ENCODE peak calls at places on chromosome 2, in five cellular contexts. D is GM23338, K is psoas muscle, S is tibial artery, N is adrenal gland. Y is an unnamed sample. For H3K36me3 and H3K27me3, the result is how much of the 10 kb centered on the place peaks cover.

GRCh38 chr2:159106105-159106504 is 137.7 kb downstream of the TANC1 start:
- DNase-seq in K (no peak), D (no peak), N (no peak), S (no peak), Y (no peak)

GRCh38 chr2:179569834-179570233 is 291.6 kb downstream of the ZNF385B start:
- DNase-seq in S (no peak), N (no peak), D (no peak), K (no peak), Y (no peak)

GRCh38 chr2:201622306-201622705 is 21.0 kb downstream of the TMEM237 start:
- DNase-seq in N (no peak), D (no peak), S (no peak), K (no peak), Y (no peak)

GRCh38 chr2:223230352-223230751 is 178.4 kb downstream of the KCNE4 start:
- DNase-seq in S (no peak), N (no peak), K (no peak), D (no peak), Y (no peak)

GRCh38 chr2:96393989-96394761 is 58.6 kb downstream of the NCAPH start:
- DNase-seq in N (no peak), K (no peak), D (no peak), S (no peak), Y (no peak)

GRCh38 chr2:202237787-202238233 is 587 bp downstream of the SUMO1 start:
- DNase-seq in S (peak), D (peak), K (no peak), N (peak), Y (peak)

GRCh38 chr2:177540293-177540692 is 147.7 kb downstream of the AGPS start:
- DNase-seq in S (no peak), K (no peak), D (no peak), N (no peak), Y (no peak)

GRCh38 chr2:134642938-134643337 is 75.9 kb downstream of the TMEM163 start:
- DNase-seq in N (no peak), K (no peak), D (no peak), S (no peak), Y (no peak)

GRCh38 chr2:199303814-199304213 is 153.9 kb downstream of the SATB2 start:
- DNase-seq in K (no peak), N (no peak), S (peak), D (peak), Y (peak)

GRCh38 chr2:100577777-100578176 is 15.0 kb downstream of the PDCL3 start:
- DNase-seq in S (no peak), N (no peak), K (no peak), D (no peak), Y (no peak)

GRCh38 chr2:158391876-158392275 is 64.7 kb downstream of the CCDC148 start:
- DNase-seq in K (no peak), N (no peak), S (no peak), D (no peak), Y (no peak)

GRCh38 chr2:238853724-238854123 is 5.8 kb downstream of the TWIST2 start:
- DNase-seq in S (no peak), K (no peak), D (no peak), N (no peak), Y (peak)
- H3K4me3 ChIP-seq in S (no peak), K (no peak), D (no peak), N (no peak), Y (no peak)

GRCh38 chr2:161400076-161400475 is 16.0 kb upstream of the TBR1 start:
- DNase-seq in D (no peak), N (no peak), K (no peak), S (no peak), Y (no peak)
- H3K36me3 ChIP-seq in D (under half), N (under half), K (under half), S (under half), Y (under half)

GRCh38 chr2:197311521-197312033 is 997 bp upstream of the ANKRD44 start:
- DNase-seq in S (no peak), K (no peak), N (no peak), D (no peak), Y (no peak)

GRCh38 chr2:197310271-197310939 is at the start of gene ANKRD44:
- DNase-seq in D (peak), S (peak), K (peak), N (peak), Y (peak)

GRCh38 chr2:197312186-197312585 is 1.6 kb upstream of the ANKRD44 start:
- DNase-seq in S (no peak), D (no peak), N (no peak), K (no peak), Y (no peak)

GRCh38 chr2:197309369-197310231 is 980 bp downstream of the ANKRD44 start:
- DNase-seq in K (peak), N (peak), S (peak), D (peak), Y (peak)

DNA sequence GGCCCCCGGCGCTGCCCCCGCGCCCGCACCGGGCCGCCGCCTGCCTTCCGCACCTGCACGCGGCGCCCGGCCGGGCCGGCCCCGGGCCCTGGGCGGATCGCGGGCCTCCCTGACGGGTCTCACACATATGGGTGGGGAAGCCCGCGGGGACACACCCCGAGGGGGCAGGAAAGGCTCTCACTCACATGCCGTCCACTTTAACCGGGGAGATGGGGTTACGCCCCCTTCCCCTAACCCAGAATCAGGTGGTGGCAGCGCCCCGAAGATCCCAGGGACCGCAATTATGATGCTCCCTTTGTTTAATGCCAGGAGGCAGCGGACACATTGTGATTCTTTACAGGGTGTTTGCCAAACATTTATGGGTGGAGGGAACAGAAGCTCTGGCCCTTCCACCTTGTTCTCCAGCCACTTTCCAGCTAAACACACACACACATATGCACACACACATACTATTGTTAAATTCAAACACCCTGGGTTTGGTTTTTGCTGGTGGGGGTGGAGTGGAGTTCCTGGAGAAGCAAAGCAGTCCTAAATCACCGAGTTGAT is 433 bp upstream of the ANKRD44 start:
- DNase-seq in K (no peak), S (no peak), N (no peak), D (no peak), Y (no peak)
- H3K27me3 ChIP-seq in K (under half), S (under half), N (under half), D (under half), Y (under half)

GRCh38 chr2:82848285-82848684 is 1610.8 kb downstream of the SUCLG1 start:
- DNase-seq in N (no peak), K (no peak), D (no peak), S (no peak), Y (no peak)
- H3K4me3 ChIP-seq in N (no peak), K (no peak), D (no peak), S (no peak), Y (no peak)

GRCh38 chr2:10427568-10427975 is 20.6 kb downstream of the ODC1 start:
- DNase-seq in K (no peak), S (no peak), N (no peak), D (no peak), Y (no peak)

GRCh38 chr2:10424051-10424450 is 24.1 kb downstream of the ODC1 start:
- DNase-seq in K (no peak), D (no peak), S (no peak), N (no peak), Y (no peak)

GRCh38 chr2:10426726-10427567 is 21.2 kb downstream of the ODC1 start:
- DNase-seq in N (no peak), D (no peak), S (no peak), K (no peak), Y (no peak)

GRCh38 chr2:10424916-10425505 is 23.1 kb downstream of the ODC1 start:
- DNase-seq in N (no peak), D (no peak), S (no peak), K (no peak), Y (no peak)

GRCh38 chr2:10425656-10426055 is 22.5 kb downstream of the ODC1 start:
- DNase-seq in N (no peak), D (no peak), S (no peak), K (no peak), Y (no peak)
- H3K36me3 ChIP-seq in N (under half), D (under half), S (half or more), K (under half), Y (under half)

DNA sequence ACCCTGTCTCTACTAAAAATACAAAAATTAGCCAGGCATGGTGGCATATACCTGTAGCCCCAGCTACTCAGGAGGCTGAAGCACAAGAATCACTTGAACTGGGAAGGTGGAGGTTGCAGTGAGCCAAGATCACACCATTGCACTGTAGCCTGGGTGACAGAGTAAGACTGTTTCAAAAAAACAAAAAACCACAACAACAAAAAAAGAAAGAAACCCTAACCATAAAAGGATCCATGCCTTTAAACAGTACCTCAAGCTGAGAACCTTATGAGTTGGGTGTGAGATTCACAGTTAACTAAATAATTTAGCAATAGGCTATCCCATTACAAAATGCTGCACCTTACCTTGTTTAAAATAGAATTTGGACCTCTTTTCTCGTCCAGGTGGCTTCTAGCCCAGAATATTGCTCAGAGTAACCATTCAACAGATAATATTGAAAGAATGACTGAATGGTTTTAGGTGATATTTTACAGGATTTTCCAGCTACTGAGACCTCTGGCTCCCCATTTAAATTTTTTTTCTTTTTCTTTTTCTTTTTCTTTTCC is 6.4 kb downstream of the DPYSL5 start:
- DNase-seq in D (no peak), K (no peak), N (no peak), S (no peak), Y (no peak)
- H3K27me3 ChIP-seq in D (half or more), K (under half), N (under half), S (under half), Y (under half)

GRCh38 chr2:101961287-101962242 is 30.2 kb upstream of the IL1R2 start:
- DNase-seq in S (peak), N (peak), D (no peak), K (peak), Y (no peak)
- H3K4me3 ChIP-seq in S (no peak), N (no peak), D (no peak), K (no peak), Y (no peak)

GRCh38 chr2:42303252-42303651 is 57.8 kb downstream of the COX7A2L start:
- DNase-seq in N (no peak), D (no peak), S (no peak), K (no peak), Y (no peak)

GRCh38 chr2:42307180-42307579 is 53.8 kb downstream of the COX7A2L start:
- DNase-seq in K (no peak), D (no peak), N (no peak), S (no peak), Y (no peak)

GRCh38 chr2:42298996-42299754 is 61.8 kb downstream of the COX7A2L start:
- DNase-seq in K (no peak), D (no peak), S (no peak), N (no peak), Y (no peak)

GRCh38 chr2:42300527-42300926 is 60.5 kb downstream of the COX7A2L start:
- DNase-seq in N (no peak), S (no peak), K (no peak), D (no peak), Y (no peak)

DNA sequence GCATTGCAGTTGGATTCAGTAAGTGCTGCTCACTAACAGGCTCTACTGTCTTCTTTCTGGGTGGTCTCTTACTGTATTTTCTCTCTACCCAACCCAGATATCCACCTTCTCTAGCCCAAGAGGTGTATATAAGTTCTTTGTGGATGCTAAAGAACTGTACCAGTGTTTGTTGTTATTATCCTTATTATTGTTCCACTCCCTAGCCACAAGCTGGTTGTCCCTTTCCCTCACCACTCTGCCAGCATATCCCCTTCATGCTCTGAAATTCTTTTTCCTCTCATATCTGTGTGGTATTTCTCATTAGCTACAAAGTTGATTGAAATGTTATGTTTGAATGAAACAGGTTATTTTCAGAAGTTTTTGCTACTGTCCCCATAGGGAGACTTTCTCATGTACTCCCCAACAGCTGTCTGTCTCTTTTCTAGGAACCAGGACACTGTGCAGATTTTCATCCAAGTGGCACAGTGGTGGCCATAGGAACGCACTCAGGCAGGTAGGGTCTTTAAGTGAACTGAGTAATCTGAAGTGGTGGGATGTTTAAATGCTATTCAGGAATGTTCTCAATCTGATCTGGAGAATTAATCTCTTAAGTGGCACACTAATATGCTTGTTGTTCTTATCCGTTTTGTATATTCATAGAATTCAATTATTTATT is 56.8 kb downstream of the COX7A2L start:
- DNase-seq in N (no peak), S (no peak), K (no peak), D (no peak), Y (no peak)
- H3K36me3 ChIP-seq in N (under half), S (under half), K (under half), D (under half), Y (under half)

GRCh38 chr2:173355132-173355865 is 627 bp downstream of the CDCA7 start:
- DNase-seq in D (peak), K (peak), S (no peak), N (peak), Y (peak)
- H3K27me3 ChIP-seq in D (under half), K (under half), S (under half), N (under half), Y (under half)